ENCODE peak calls at places on chromosomes 12 and 14, in six cellular contexts. One of them, this sample, is unnamed.

GRCh38 chr14:100822007-100822406 is 3.9 kb upstream of the MEG3 start:
- DNase-seq in cardiac muscle cell: no peak
- DNase-seq in endodermal cell: no peak
- DNase-seq in neuronal stem cell: no peak
- DNase-seq in astrocyte: no peak
- DNase-seq in GM23248: no peak
- DNase-seq in this sample: no peak

GRCh38 chr14:80996049-80996901 is 40.9 kb downstream of the TSHR start:
- DNase-seq in cardiac muscle cell: peak; percentile 90
- DNase-seq in endodermal cell: no peak
- DNase-seq in neuronal stem cell: no peak
- DNase-seq in astrocyte: peak; percentile 65
- DNase-seq in GM23248: peak; percentile 93
- DNase-seq in this sample: peak; percentile 84

GRCh38 chr12:29640589-29641345 is 143.0 kb downstream of the TMTC1 start:
- DNase-seq in cardiac muscle cell: peak; percentile 93
- DNase-seq in endodermal cell: peak; percentile 97
- DNase-seq in neuronal stem cell: no peak
- DNase-seq in astrocyte: peak; percentile 71
- DNase-seq in GM23248: peak; percentile 46
- DNase-seq in this sample: peak; percentile 74

GRCh38 chr12:132562489-132563045 is 47.8 kb downstream of the LRCOL1 start:
- DNase-seq in cardiac muscle cell: no peak
- DNase-seq in endodermal cell: no peak
- DNase-seq in neuronal stem cell: no peak
- DNase-seq in astrocyte: no peak
- DNase-seq in GM23248: no peak
- DNase-seq in this sample: no peak

GRCh38 chr14:103444837-103445524 is 59.8 kb downstream of the MARK3 start:
- DNase-seq in cardiac muscle cell: peak; percentile 72
- DNase-seq in endodermal cell: no peak
- DNase-seq in neuronal stem cell: no peak
- DNase-seq in astrocyte: peak; percentile 58
- DNase-seq in GM23248: no peak
- DNase-seq in this sample: peak; percentile 49

GRCh38 chr12:57888407-57889157 is 42.1 kb upstream of the CTDSP2 start:
- DNase-seq in cardiac muscle cell: peak; percentile 67
- DNase-seq in endodermal cell: peak; percentile 88
- DNase-seq in neuronal stem cell: no peak
- DNase-seq in astrocyte: peak; percentile 80
- DNase-seq in GM23248: peak; percentile 88
- DNase-seq in this sample: peak; percentile 66

GRCh38 chr12:54549774-54550451 is 512 bp downstream of the PDE1B start:
- DNase-seq in cardiac muscle cell: peak; percentile 9
- DNase-seq in endodermal cell: no peak
- DNase-seq in neuronal stem cell: no peak
- DNase-seq in astrocyte: no peak
- DNase-seq in GM23248: peak; percentile 54
- DNase-seq in this sample: no peak

GRCh38 chr12:124869011-124869665 is 5.5 kb upstream of the SCARB1 start:
- DNase-seq in cardiac muscle cell: no peak
- DNase-seq in endodermal cell: peak; percentile 91
- DNase-seq in neuronal stem cell: no peak
- DNase-seq in astrocyte: no peak
- DNase-seq in GM23248: no peak
- DNase-seq in this sample: no peak

GRCh38 chr12:108843187-108843586 is 14.2 kb downstream of the SSH1 start:
- DNase-seq in cardiac muscle cell: no peak
- DNase-seq in endodermal cell: no peak
- DNase-seq in neuronal stem cell: no peak
- DNase-seq in astrocyte: no peak
- DNase-seq in GM23248: no peak
- DNase-seq in this sample: no peak

GRCh38 chr14:31986405-31986804 is 90.7 kb upstream of the ARHGAP5 start:
- DNase-seq in cardiac muscle cell: no peak
- DNase-seq in endodermal cell: no peak
- DNase-seq in neuronal stem cell: no peak
- DNase-seq in astrocyte: no peak
- DNase-seq in GM23248: no peak
- DNase-seq in this sample: no peak

GRCh38 chr12:124039276-124039675 is 66.3 kb downstream of the ZNF664 start:
- DNase-seq in cardiac muscle cell: peak; percentile 88
- DNase-seq in endodermal cell: no peak
- DNase-seq in neuronal stem cell: no peak
- DNase-seq in astrocyte: peak; percentile 84
- DNase-seq in GM23248: peak; percentile 72
- DNase-seq in this sample: no peak

GRCh38 chr12:53659011-53659551 is 16.8 kb downstream of the ATP5MC2 start:
- DNase-seq in cardiac muscle cell: peak; percentile 96
- DNase-seq in endodermal cell: peak; percentile 75
- DNase-seq in neuronal stem cell: peak; percentile 71
- DNase-seq in astrocyte: peak; percentile 92
- DNase-seq in GM23248: peak; percentile 79
- DNase-seq in this sample: peak; percentile 68

GRCh38 chr12:74449872-74450271 is 87.8 kb upstream of the ATXN7L3B start:
- DNase-seq in cardiac muscle cell: no peak
- DNase-seq in endodermal cell: no peak
- DNase-seq in neuronal stem cell: no peak
- DNase-seq in astrocyte: peak; percentile 59
- DNase-seq in GM23248: no peak
- DNase-seq in this sample: no peak

GRCh38 chr12:101957251-101957650 is 79.9 kb downstream of the DRAM1 start:
- DNase-seq in cardiac muscle cell: no peak
- DNase-seq in endodermal cell: no peak
- DNase-seq in neuronal stem cell: no peak
- DNase-seq in astrocyte: peak; percentile 22
- DNase-seq in GM23248: peak; percentile 88
- DNase-seq in this sample: no peak

GRCh38 chr12:63098851-63099250 is 52.1 kb downstream of the AVPR1A start:
- DNase-seq in cardiac muscle cell: no peak
- DNase-seq in endodermal cell: no peak
- DNase-seq in neuronal stem cell: no peak
- DNase-seq in astrocyte: no peak
- DNase-seq in GM23248: no peak
- DNase-seq in this sample: peak; percentile 22

GRCh38 chr14:100427166-100427565 is 104.0 kb downstream of the SLC25A47 start:
- DNase-seq in cardiac muscle cell: no peak
- DNase-seq in endodermal cell: no peak
- DNase-seq in neuronal stem cell: no peak
- DNase-seq in astrocyte: no peak
- DNase-seq in GM23248: no peak
- DNase-seq in this sample: no peak

GRCh38 chr12:34299802-34300193 is 277.5 kb downstream of the ALG10 start:
- DNase-seq in cardiac muscle cell: no peak
- DNase-seq in endodermal cell: no peak
- DNase-seq in neuronal stem cell: no peak
- DNase-seq in astrocyte: no peak
- DNase-seq in GM23248: no peak
- DNase-seq in this sample: no peak

GRCh38 chr12:6769003-6769389 is 2.8 kb downstream of the PTMS start:
- DNase-seq in cardiac muscle cell: peak; percentile 52
- DNase-seq in endodermal cell: peak; percentile 96
- DNase-seq in neuronal stem cell: peak; percentile 84
- DNase-seq in astrocyte: peak; percentile 26
- DNase-seq in GM23248: peak; percentile 36
- DNase-seq in this sample: peak; percentile 72

GRCh38 chr14:103898711-103899110 is 29.5 kb upstream of the TDRD9 start:
- DNase-seq in cardiac muscle cell: no peak
- DNase-seq in endodermal cell: no peak
- DNase-seq in neuronal stem cell: no peak
- DNase-seq in astrocyte: no peak
- DNase-seq in GM23248: no peak
- DNase-seq in this sample: no peak

GRCh38 chr12:15522574-15523187 is 200.4 kb downstream of the PTPRO start:
- DNase-seq in cardiac muscle cell: peak; percentile 76
- DNase-seq in endodermal cell: no peak
- DNase-seq in neuronal stem cell: no peak
- DNase-seq in astrocyte: peak; percentile 39
- DNase-seq in GM23248: peak; percentile 79
- DNase-seq in this sample: peak; percentile 58

GRCh38 chr14:95183532-95184412 is 26.4 kb upstream of the DICER1 start:
- DNase-seq in cardiac muscle cell: peak; percentile 50
- DNase-seq in endodermal cell: no peak
- DNase-seq in neuronal stem cell: no peak
- DNase-seq in astrocyte: no peak
- DNase-seq in GM23248: no peak
- DNase-seq in this sample: no peak

GRCh38 chr12:18284461-18284860 is 23.1 kb downstream of the PIK3C2G start:
- DNase-seq in cardiac muscle cell: peak; percentile 36
- DNase-seq in endodermal cell: no peak
- DNase-seq in neuronal stem cell: no peak
- DNase-seq in astrocyte: no peak
- DNase-seq in GM23248: no peak
- DNase-seq in this sample: no peak

GRCh38 chr12:113058553-113058952 is 2.0 kb downstream of the DTX1 start:
- DNase-seq in cardiac muscle cell: no peak
- DNase-seq in endodermal cell: no peak
- DNase-seq in neuronal stem cell: no peak
- DNase-seq in astrocyte: no peak
- DNase-seq in GM23248: no peak
- DNase-seq in this sample: no peak
- H3K4me3 ChIP-seq in cardiac muscle cell: no peak overlapping the region
- H3K4me3 ChIP-seq in endodermal cell: no peak overlapping the region
- H3K4me3 ChIP-seq in neuronal stem cell: no peak overlapping the region
- H3K4me3 ChIP-seq in astrocyte: no peak overlapping the region
- H3K4me3 ChIP-seq in GM23248: no peak overlapping the region
- H3K4me3 ChIP-seq in this sample: no peak overlapping the region

GRCh38 chr12:47818007-47818376 is 1.7 kb downstream of the HDAC7 start:
- DNase-seq in cardiac muscle cell: no peak
- DNase-seq in endodermal cell: no peak
- DNase-seq in neuronal stem cell: no peak
- DNase-seq in astrocyte: no peak
- DNase-seq in GM23248: no peak
- DNase-seq in this sample: no peak
- H3K4me1 ChIP-seq in cardiac muscle cell: peaks cover 65% of the 10 kb centered on the region
- H3K4me1 ChIP-seq in endodermal cell: peaks cover 28% of the 10 kb centered on the region
- H3K4me1 ChIP-seq in neuronal stem cell: peaks cover 56% of the 10 kb centered on the region
- H3K4me1 ChIP-seq in astrocyte: peaks cover 64% of the 10 kb centered on the region
- H3K4me1 ChIP-seq in GM23248: peaks cover 59% of the 10 kb centered on the region
- H3K4me1 ChIP-seq in this sample: peaks cover 59% of the 10 kb centered on the region

GRCh38 chr12:116266631-116267349 is 10.7 kb downstream of the MED13L start:
- DNase-seq in cardiac muscle cell: no peak
- DNase-seq in endodermal cell: no peak
- DNase-seq in neuronal stem cell: no peak
- DNase-seq in astrocyte: peak; percentile 26
- DNase-seq in GM23248: peak; percentile 62
- DNase-seq in this sample: no peak

GRCh38 chr12:116263844-116264243 is 13.6 kb downstream of the MED13L start:
- DNase-seq in cardiac muscle cell: peak; percentile 36
- DNase-seq in endodermal cell: peak; percentile 47
- DNase-seq in neuronal stem cell: no peak
- DNase-seq in astrocyte: no peak
- DNase-seq in GM23248: no peak
- DNase-seq in this sample: no peak

GRCh38 chr12:116264525-116265070 is 12.9 kb downstream of the MED13L start:
- DNase-seq in cardiac muscle cell: no peak
- DNase-seq in endodermal cell: peak; percentile 52
- DNase-seq in neuronal stem cell: no peak
- DNase-seq in astrocyte: no peak
- DNase-seq in GM23248: no peak
- DNase-seq in this sample: no peak

GRCh38 chr12:116266220-116266619 is 11.3 kb downstream of the MED13L start:
- DNase-seq in cardiac muscle cell: no peak
- DNase-seq in endodermal cell: peak; percentile 78
- DNase-seq in neuronal stem cell: no peak
- DNase-seq in astrocyte: peak; percentile 50
- DNase-seq in GM23248: peak; percentile 56
- DNase-seq in this sample: peak; percentile 22

DNA sequence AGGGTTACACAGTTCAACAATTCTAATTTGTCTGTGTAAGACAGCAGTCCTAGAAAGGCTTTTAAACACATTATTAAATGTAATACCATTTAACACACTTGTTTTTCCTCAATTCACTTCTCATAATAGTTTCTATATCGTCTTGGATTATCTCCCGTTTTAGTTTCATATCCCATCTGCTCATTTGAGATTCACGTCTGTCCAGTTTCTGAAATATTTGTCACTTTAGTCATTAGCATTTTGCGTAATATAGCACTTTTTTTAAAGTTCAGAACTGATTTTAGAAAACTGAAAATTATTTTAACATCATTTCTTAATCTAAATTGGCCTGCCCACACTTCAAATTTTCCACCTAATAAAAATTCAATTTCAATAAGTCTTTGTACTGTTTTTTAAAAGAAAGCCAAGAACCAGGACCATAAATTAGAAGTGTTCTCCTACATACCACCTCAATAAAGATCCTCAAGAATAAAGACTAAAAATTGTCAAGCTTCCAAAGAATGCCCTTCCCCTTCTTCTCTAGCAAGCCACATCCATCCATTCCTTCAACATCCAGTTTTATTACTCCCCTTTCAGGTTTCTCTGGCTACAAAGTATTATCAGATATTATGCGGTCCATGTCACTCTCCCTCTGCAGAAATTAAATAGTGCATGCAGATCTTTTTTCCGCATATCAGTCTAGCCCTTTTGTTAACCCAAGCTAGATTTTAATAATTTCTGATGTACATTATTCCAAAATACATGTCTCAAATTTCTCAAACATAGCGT is 11.9 kb downstream of the MED13L start:
- DNase-seq in cardiac muscle cell: no peak
- DNase-seq in endodermal cell: no peak
- DNase-seq in neuronal stem cell: no peak
- DNase-seq in astrocyte: no peak
- DNase-seq in GM23248: peak; percentile 64
- DNase-seq in this sample: no peak
- H3K4me3 ChIP-seq in cardiac muscle cell: no peak overlapping the region
- H3K4me3 ChIP-seq in endodermal cell: peak overlapping the region; percentile 4
- H3K4me3 ChIP-seq in neuronal stem cell: no peak overlapping the region
- H3K4me3 ChIP-seq in astrocyte: no peak overlapping the region
- H3K4me3 ChIP-seq in GM23248: peak overlapping the region; percentile 57
- H3K4me3 ChIP-seq in this sample: no peak overlapping the region

GRCh38 chr14:60640859-60641721 is 8.2 kb downstream of the SIX1 start:
- DNase-seq in cardiac muscle cell: no peak
- DNase-seq in endodermal cell: peak; percentile 47
- DNase-seq in neuronal stem cell: peak; percentile 9
- DNase-seq in astrocyte: no peak
- DNase-seq in GM23248: no peak
- DNase-seq in this sample: no peak
- H3K4me1 ChIP-seq in cardiac muscle cell: no peaks in the 10 kb centered on the region
- H3K4me1 ChIP-seq in endodermal cell: peaks cover 21% of the 10 kb centered on the region
- H3K4me1 ChIP-seq in neuronal stem cell: peaks cover 19% of the 10 kb centered on the region
- H3K4me1 ChIP-seq in astrocyte: peaks cover 7% of the 10 kb centered on the region
- H3K4me1 ChIP-seq in GM23248: peaks cover 34% of the 10 kb centered on the region
- H3K4me1 ChIP-seq in this sample: peaks cover 14% of the 10 kb centered on the region